ENCODE peak calls at places on chromosomes 6 and 20, in nine cellular contexts. R, S, K, C, I, E, O, Y and P are unnamed samples.

GRCh38 chr6:139722540-139722939 is 348.1 kb upstream of the CITED2 start:
- DNase-seq in R (no peak), S (no peak), K (no peak), C (no peak), I (no peak), E (no peak), O (no peak), Y (no peak), P (no peak)

GRCh38 chr20:1803216-1804128 is 91.7 kb upstream of the SIRPA start:
- DNase-seq in R (peak), S (no peak), K (peak), C (peak), I (no peak), E (peak), O (peak), Y (peak), P (no peak)

GRCh38 chr6:144857086-144857485 is 572.0 kb downstream of the UTRN start:
- DNase-seq in R (no peak), S (no peak), K (no peak), C (no peak), I (no peak), E (no peak), O (no peak), Y (no peak), P (no peak)

GRCh38 chr6:35454843-35455110 is 2.6 kb downstream of the FANCE start:
- DNase-seq in R (no peak), S (no peak), K (no peak), C (no peak), I (no peak), E (no peak), O (no peak), Y (no peak), P (no peak)

GRCh38 chr6:158158748-158159147 is 9.3 kb downstream of the SERAC1 start:
- DNase-seq in R (no peak), S (no peak), K (no peak), C (no peak), I (no peak), E (no peak), O (no peak), Y (peak), P (no peak)

GRCh38 chr6:73062837-73063236 is 162.5 kb downstream of the KHDC1L start:
- DNase-seq in R (no peak), S (no peak), K (no peak), C (no peak), I (no peak), E (no peak), O (no peak), Y (peak), P (no peak)

GRCh38 chr6:4460595-4461475 is 315.4 kb upstream of the CDYL start:
- DNase-seq in R (peak), S (no peak), K (peak), C (no peak), I (no peak), E (peak), O (peak), Y (peak), P (no peak)

GRCh38 chr20:51695574-51696303 is 72.5 kb downstream of the ATP9A start:
- DNase-seq in R (no peak), S (no peak), K (no peak), C (no peak), I (peak), E (no peak), O (no peak), Y (peak), P (no peak)

GRCh38 chr6:111866857-111867256 is 6.4 kb downstream of the FYN start:
- DNase-seq in R (no peak), S (no peak), K (no peak), C (no peak), I (no peak), E (no peak), O (no peak), Y (no peak), P (no peak)

GRCh38 chr6:99297415-99297814 is 52.1 kb downstream of the FAXC start:
- DNase-seq in R (no peak), S (no peak), K (no peak), C (no peak), I (no peak), E (no peak), O (no peak), Y (no peak), P (no peak)

DNA sequence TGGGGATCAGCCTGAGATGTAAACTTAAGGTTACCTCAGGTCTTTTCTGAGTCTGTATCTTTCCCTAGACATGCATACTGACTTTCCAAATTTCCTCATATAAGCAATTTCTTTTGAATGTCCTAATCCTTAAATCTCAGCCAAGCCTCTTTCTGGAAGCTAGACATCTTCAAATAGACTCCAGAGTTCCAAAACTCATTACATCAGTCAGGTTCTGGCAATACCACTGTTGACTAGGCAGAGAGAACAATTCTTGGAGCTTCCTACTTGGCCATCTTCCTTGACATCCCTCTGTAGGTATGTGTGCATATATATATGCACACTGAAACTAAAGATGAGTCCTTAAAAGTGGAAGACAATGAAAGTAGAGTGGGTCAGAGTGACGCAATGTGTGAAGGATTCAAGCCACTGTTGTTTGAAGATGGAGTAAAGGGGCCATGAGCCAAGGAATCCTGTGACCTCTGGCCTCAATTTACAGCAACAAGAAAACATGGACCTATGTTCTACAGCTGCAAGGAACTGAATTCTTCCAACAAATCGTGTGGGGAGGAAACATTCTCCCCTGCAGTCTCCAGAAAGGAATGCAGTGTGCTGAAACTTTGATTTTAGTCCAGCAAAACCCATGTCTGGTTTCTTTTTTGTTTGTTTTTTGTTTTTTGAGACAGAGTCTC is 18.7 kb upstream of the DUSP22 start:
- DNase-seq in R (no peak), S (no peak), K (no peak), C (no peak), I (no peak), E (no peak), O (no peak), Y (no peak), P (no peak)
- TF ChIP-seq CTCF in R (no peak), S (no peak), K (no peak), C (no peak), I (no peak), E (no peak), O (no peak), Y (no peak), P (no peak)

DNA sequence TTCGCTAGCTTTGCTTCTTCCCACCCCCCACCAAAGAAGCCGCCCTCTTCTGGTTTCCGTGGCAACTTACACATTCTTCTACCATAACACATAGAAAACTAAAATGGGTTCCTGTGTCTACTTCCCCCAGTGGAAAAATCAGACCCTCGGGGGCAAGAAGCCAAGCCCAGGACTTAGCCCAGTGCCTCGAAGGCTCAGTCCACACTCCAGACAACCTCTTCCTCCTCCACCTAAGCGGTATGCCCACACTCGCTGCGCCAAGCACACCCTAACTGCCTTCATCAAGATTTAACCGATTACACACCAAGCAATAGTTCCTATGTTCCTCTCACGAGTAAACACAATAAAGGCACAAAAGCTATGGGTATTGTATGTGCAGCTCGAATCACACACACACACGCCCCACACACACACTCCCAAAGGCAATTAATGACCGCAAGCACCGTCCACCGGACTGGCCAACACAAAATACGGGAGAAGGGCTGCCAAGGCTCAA is 537 bp downstream of the PPIL4 start:
- DNase-seq in R (no peak), S (no peak), K (peak), C (peak), I (no peak), E (peak), O (peak), Y (peak), P (no peak)
- TF ChIP-seq CTCF in R (no peak), S (no peak), K (no peak), C (no peak), I (peak), E (no peak), O (no peak), Y (peak), P (no peak)

GRCh38 chr20:17910828-17911294 is 57.7 kb downstream of the SNX5 start:
- DNase-seq in R (no peak), S (no peak), K (peak), C (no peak), I (no peak), E (no peak), O (no peak), Y (peak), P (no peak)
- TF ChIP-seq CTCF in R (no peak), S (no peak), K (no peak), C (peak), I (no peak), E (no peak), O (no peak), Y (peak), P (no peak)

GRCh38 chr20:50042370-50043313 is 59.9 kb downstream of the SNAI1 start:
- DNase-seq in R (no peak), S (no peak), K (no peak), C (no peak), I (no peak), E (no peak), O (no peak), Y (no peak), P (no peak)

GRCh38 chr20:50040432-50041237 is 57.9 kb downstream of the SNAI1 start:
- DNase-seq in R (no peak), S (no peak), K (no peak), C (no peak), I (no peak), E (no peak), O (no peak), Y (no peak), P (no peak)

GRCh38 chr20:50041238-50041915 is 58.6 kb downstream of the SNAI1 start:
- DNase-seq in R (no peak), S (no peak), K (no peak), C (no peak), I (no peak), E (no peak), O (no peak), Y (no peak), P (no peak)

GRCh38 chr20:50044353-50044960 is 61.7 kb downstream of the SNAI1 start:
- DNase-seq in R (no peak), S (no peak), K (no peak), C (no peak), I (no peak), E (no peak), O (no peak), Y (no peak), P (no peak)

GRCh38 chr20:50043573-50044352 is 61.0 kb downstream of the SNAI1 start:
- DNase-seq in R (no peak), S (no peak), K (no peak), C (no peak), I (no peak), E (no peak), O (no peak), Y (no peak), P (no peak)
- TF ChIP-seq CTCF in R (no peak), S (no peak), K (no peak), C (no peak), I (no peak), E (no peak), O (no peak), Y (no peak), P (no peak)

GRCh38 chr6:53418288-53418687 is 69.5 kb upstream of the ELOVL5 start:
- DNase-seq in R (no peak), S (no peak), K (no peak), C (no peak), I (no peak), E (no peak), O (no peak), Y (no peak), P (no peak)
- TF ChIP-seq CTCF in R (no peak), S (no peak), K (no peak), C (no peak), I (no peak), E (no peak), O (no peak), Y (no peak), P (no peak)

DNA sequence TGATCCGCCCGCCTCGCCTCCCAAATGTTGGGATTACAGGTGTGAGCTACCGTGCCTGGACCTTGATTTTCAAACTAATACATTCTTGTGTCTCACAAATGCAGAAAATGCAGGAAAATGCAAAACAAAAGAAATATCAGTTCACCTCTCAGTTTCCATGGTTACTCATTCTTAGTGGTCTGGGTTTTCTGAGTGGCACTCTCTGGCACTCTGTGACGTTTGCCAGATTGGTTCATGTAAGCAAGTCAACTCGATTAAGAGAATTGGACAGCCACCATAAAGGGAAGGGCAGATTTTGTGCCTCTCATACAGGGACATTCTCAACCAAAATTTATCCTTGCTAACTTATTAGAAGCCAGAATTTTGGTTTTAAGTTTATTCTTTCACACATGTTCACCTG is 8.6 kb downstream of the CMTR1 start:
- DNase-seq in R (no peak), S (no peak), K (no peak), C (no peak), I (no peak), E (no peak), O (no peak), Y (no peak), P (no peak)
- TF ChIP-seq CTCF in R (no peak), S (no peak), K (no peak), C (no peak), I (no peak), E (no peak), O (no peak), Y (no peak), P (no peak)